ENCODE peak calls at places on chromosome 7, in ten cellular contexts. N is lower lobe of right lung; J is amygdala; A is left ventricle myocardium inferior; C is mesenchymal stem cell; B is CD8-positive, alpha-beta memory T cell; H is left lung; X is HuH-7.5; L is anterior cingulate cortex; Q is T-helper 22 cell. T is an unnamed sample.
A peak's percentile ranks its signal among the peaks of the same experiment; 100 is the strongest.

GRCh38 chr7:156123362-156123761 is 311.1 kb upstream of the SHH start:
- DNase-seq in N (no peak), J (no peak), A (no peak), C (no peak), B (no peak), H (peak; percentile 71), X (no peak), L (no peak), Q (no peak), T (no peak)

GRCh38 chr7:76054129-76055120 is 6.5 kb downstream of the MDH2 start:
- DNase-seq in N (no peak), J (no peak), A (no peak), C (peak; percentile 85), B (no peak), H (no peak), X (no peak), L (no peak), Q (no peak), T (no peak)

GRCh38 chr7:28629216-28629848 is 217.0 kb downstream of the CREB5 start:
- DNase-seq in N (no peak), J (no peak), A (peak; percentile 44), C (peak; percentile 45), B (no peak), H (no peak), X (no peak), L (no peak), Q (no peak), T (no peak)

GRCh38 chr7:126361183-126361582 is 891.6 kb downstream of the GRM8 start:
- DNase-seq in N (no peak), J (no peak), A (no peak), C (no peak), B (no peak), H (no peak), X (no peak), L (no peak), Q (no peak), T (no peak)

GRCh38 chr7:126723966-126724544 is 528.7 kb downstream of the GRM8 start:
- DNase-seq in N (no peak), J (no peak), A (no peak), C (no peak), B (no peak), H (no peak), X (no peak), L (no peak), Q (no peak), T (no peak)

GRCh38 chr7:105656922-105657521 is 75.7 kb upstream of the EFCAB10 start:
- DNase-seq in N (no peak), J (no peak), A (no peak), C (no peak), B (peak; percentile 63), H (no peak), X (no peak), L (peak; percentile 30), Q (peak; percentile 38), T (no peak)

GRCh38 chr7:2028733-2029132 is 204.0 kb downstream of the MAD1L1 start:
- DNase-seq in N (peak; percentile 5), J (no peak), A (peak; percentile 1), C (no peak), B (no peak), H (peak; percentile 19), X (no peak), L (no peak), Q (no peak), T (peak; percentile 28)

GRCh38 chr7:123916240-123916724 is 8.8 kb upstream of the SPAM1 start:
- DNase-seq in N (no peak), J (no peak), A (no peak), C (peak; percentile 36), B (no peak), H (no peak), X (peak; percentile 15), L (no peak), Q (no peak), T (no peak)

GRCh38 chr7:8724080-8724718 is 290.8 kb downstream of the NXPH1 start:
- DNase-seq in N (no peak), J (peak; percentile 31), A (no peak), C (peak; percentile 19), B (no peak), H (no peak), X (peak; percentile 62), L (peak; percentile 54), Q (no peak), T (no peak)

GRCh38 chr7:2800220-2800922 is 43.7 kb downstream of the GNA12 start:
- DNase-seq in N (no peak), J (no peak), A (no peak), C (no peak), B (no peak), H (no peak), X (no peak), L (no peak), Q (no peak), T (no peak)

GRCh38 chr7:155009570-155010157 is 6.7 kb upstream of the PAXIP1 start:
- DNase-seq in N (no peak), J (no peak), A (no peak), C (peak; percentile 11), B (no peak), H (no peak), X (no peak), L (no peak), Q (no peak), T (no peak)

GRCh38 chr7:31825576-31825975 is 138.6 kb downstream of the PPP1R17 start:
- DNase-seq in N (no peak), J (no peak), A (no peak), C (no peak), B (no peak), H (no peak), X (no peak), L (no peak), Q (no peak), T (no peak)

GRCh38 chr7:1487466-1487865 is 16.7 kb downstream of the INTS1 start:
- DNase-seq in N (no peak), J (no peak), A (no peak), C (no peak), B (no peak), H (no peak), X (no peak), L (no peak), Q (no peak), T (no peak)

GRCh38 chr7:41328544-41328943 is 374.3 kb downstream of the INHBA start:
- DNase-seq in N (no peak), J (no peak), A (no peak), C (no peak), B (no peak), H (no peak), X (no peak), L (no peak), Q (no peak), T (no peak)

GRCh38 chr7:65307651-65308299 is 65.9 kb upstream of the ZNF92 start:
- DNase-seq in N (no peak), J (peak; percentile 16), A (no peak), C (peak; percentile 62), B (peak; percentile 27), H (no peak), X (peak; percentile 43), L (peak; percentile 31), Q (peak; percentile 1), T (no peak)

GRCh38 chr7:27434729-27435400 is 192.3 kb downstream of the EVX1 start:
- DNase-seq in N (no peak), J (no peak), A (no peak), C (peak; percentile 77), B (no peak), H (no peak), X (no peak), L (no peak), Q (no peak), T (no peak)

T was measured in suprapubic skin.